ENCODE peak calls at places on chromosome 17, in eight cellular contexts. V, E, M, A, C, H, P and Y are unnamed samples.

GRCh38 chr17:8611671-8612298 is 18.7 kb downstream of the MYH10 start:
- DNase-seq in C (no peak), P (no peak), A (no peak), E (no peak), H (no peak), M (no peak), V (no peak), Y (no peak)

GRCh38 chr17:55728833-55729232 is 6.2 kb upstream of the TMEM100 start:
- DNase-seq in A (no peak), V (no peak), H (no peak), C (no peak), P (no peak), E (no peak), M (no peak), Y (no peak)

GRCh38 chr17:32261521-32261792 is 4.2 kb upstream of the RHBDL3 start:
- DNase-seq in E (no peak), H (no peak), V (no peak), A (peak; percentile 6), M (no peak), P (no peak), C (no peak), Y (no peak)

GRCh38 chr17:46736100-46736499 is 82.4 kb downstream of the WNT3 start:
- DNase-seq in H (no peak), C (no peak), V (no peak), P (no peak), M (no peak), E (no peak), A (no peak), Y (no peak)

GRCh38 chr17:65177901-65178300 is 40.7 kb downstream of the RGS9 start:
- DNase-seq in M (no peak), E (no peak), A (no peak), C (no peak), H (no peak), P (no peak), V (no peak), Y (no peak)

GRCh38 chr17:80649672-80650338 is 105.2 kb downstream of the RPTOR start:
- DNase-seq in P (peak; percentile 63), H (peak; percentile 69), E (no peak), A (peak; percentile 63), M (peak; percentile 47), V (no peak), C (no peak), Y (no peak)

GRCh38 chr17:19417611-19418010 is 6.6 kb downstream of the RNF112 start:
- DNase-seq in M (no peak), V (no peak), P (no peak), E (no peak), C (no peak), H (no peak), A (no peak), Y (no peak)

GRCh38 chr17:75998327-75998795 is 2.3 kb upstream of the CDK3 start:
- DNase-seq in P (no peak), H (no peak), A (no peak), V (no peak), C (peak; percentile 63), E (no peak), M (no peak), Y (no peak)

GRCh38 chr17:46154151-46154816 is 38.9 kb downstream of the KANSL1 start:
- DNase-seq in A (no peak), C (no peak), E (peak; percentile 14), P (no peak), H (peak; percentile 32), V (no peak), M (no peak), Y (no peak)

GRCh38 chr17:19460695-19461094 is 49.7 kb downstream of the RNF112 start:
- DNase-seq in E (no peak), V (no peak), H (no peak), M (no peak), C (no peak), A (no peak), P (no peak), Y (no peak)

GRCh38 chr17:68544111-68544510 is 31.9 kb downstream of the PRKAR1A start:
- DNase-seq in P (no peak), A (no peak), H (no peak), C (no peak), E (no peak), V (no peak), M (no peak), Y (no peak)

GRCh38 chr17:67491009-67491677 is 114.1 kb downstream of the PITPNC1 start:
- DNase-seq in A (peak; percentile 87), E (no peak), M (peak; percentile 63), P (peak; percentile 87), H (no peak), V (peak; percentile 99), C (peak; percentile 85), Y (no peak)

DNA sequence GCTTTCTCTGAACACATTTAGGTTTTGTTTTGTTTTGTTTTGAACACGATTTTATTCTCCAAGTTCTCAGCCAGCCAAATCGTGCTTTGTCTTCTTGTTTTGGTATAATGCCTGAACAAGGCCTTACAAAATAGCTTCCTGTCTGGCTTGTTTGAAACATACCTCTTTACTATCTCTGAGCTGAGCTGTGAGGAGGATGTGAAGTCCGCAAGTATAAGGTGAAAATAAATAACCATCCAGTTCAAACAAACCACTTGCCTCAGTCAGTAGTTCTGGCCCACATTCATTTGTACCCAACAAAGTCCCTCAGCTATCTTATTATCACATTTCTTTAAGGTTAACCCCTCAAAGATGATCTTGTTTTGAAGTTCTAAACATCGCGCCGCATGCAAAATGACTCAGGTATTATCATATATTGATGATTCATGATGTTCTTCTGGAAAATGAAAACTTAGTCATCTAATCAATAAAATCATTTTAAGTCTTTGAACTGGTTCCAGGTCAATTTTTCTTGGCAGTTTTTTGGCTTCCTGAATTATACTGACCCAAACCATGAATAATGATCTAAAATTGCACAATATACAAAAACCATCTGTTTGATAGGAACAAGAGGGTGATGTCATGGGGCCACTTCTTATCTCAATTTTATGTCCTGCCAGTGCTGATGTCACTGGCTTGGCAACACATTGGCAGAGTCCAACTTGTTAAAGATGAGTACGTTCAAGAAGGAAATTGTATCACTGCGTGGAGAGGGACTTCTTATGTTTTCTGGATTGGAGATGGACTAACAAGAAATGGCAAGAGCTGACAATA is 694.3 kb downstream of the KCNJ2 start:
- DNase-seq in V (no peak), E (no peak), A (no peak), P (peak; percentile 84), M (no peak), H (no peak), C (no peak), Y (no peak)
- H3K9me3 ChIP-seq in V (no peaks in the 10 kb centered on the region), E (no peaks in the 10 kb centered on the region), A (no peaks in the 10 kb centered on the region), P (no peaks in the 10 kb centered on the region), M (no peaks in the 10 kb centered on the region), H (no peaks in the 10 kb centered on the region), C (no peaks in the 10 kb centered on the region), Y (no peaks in the 10 kb centered on the region)

DNA sequence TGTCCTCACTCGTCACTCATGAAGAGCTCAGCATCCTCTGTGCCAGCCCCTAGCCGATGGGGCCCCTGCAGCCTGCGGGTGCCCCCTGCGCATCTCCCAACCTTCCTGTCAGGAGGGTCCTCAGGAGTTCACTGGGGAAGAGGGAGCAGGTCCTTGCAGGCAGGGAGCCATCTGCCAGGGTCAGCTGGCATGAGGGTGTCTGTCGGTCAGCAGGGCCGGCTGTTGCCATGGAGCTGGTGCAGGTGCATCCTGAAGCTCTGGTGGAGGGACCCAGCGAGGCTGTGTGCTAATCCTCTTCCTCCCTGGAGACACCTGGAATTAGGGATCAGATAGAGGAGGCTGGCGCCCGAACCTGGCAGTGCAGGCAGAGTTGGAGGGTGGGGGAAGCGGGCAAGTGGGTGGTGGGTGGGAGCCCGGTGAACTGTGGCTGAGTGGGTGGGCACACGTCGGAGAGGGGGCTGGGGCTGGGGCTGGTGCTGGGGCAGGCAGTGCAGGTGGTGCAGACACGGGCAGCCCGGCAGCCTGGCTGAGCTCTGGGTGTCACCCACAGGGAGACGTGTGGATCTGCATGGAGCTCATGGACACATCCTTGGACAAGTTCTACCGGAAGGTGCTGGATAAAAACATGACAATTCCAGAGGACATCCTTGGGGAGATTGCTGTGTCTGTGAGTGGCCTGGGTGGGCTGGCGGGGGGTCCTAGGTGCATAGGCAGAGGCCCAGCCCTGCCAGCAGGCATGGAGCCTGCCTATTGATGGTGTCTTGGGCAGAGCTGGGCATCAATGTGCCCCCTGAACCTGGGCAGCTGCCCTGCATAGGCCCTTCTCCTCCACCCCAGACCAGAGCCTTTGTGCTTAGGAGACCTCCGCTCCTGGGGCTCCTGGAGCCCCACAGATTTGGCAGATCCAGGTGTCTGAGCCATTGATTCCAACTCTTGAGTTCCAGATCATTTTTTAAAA is 17.4 kb downstream of the MAP2K3 start:
- DNase-seq in H (no peak), M (no peak), E (no peak), V (peak; percentile 21), C (peak; percentile 54), A (peak; percentile 45), P (no peak), Y (no peak)
- H3K9me3 ChIP-seq in H (no peaks in the 10 kb centered on the region), M (no peaks in the 10 kb centered on the region), E (no peaks in the 10 kb centered on the region), V (no peaks in the 10 kb centered on the region), C (peaks cover 3% of the 10 kb centered on the region), A (no peaks in the 10 kb centered on the region), P (no peaks in the 10 kb centered on the region), Y (no peaks in the 10 kb centered on the region)

GRCh38 chr17:27158390-27158789 is 135.5 kb upstream of the WSB1 start:
- DNase-seq in E (no peak), V (no peak), H (no peak), C (peak; percentile 29), P (no peak), M (no peak), A (peak; percentile 20), Y (no peak)
- H3K9me3 ChIP-seq in E (no peaks in the 10 kb centered on the region), V (no peaks in the 10 kb centered on the region), H (no peaks in the 10 kb centered on the region), C (no peaks in the 10 kb centered on the region), P (no peaks in the 10 kb centered on the region), M (no peaks in the 10 kb centered on the region), A (no peaks in the 10 kb centered on the region), Y (no peaks in the 10 kb centered on the region)

GRCh38 chr17:44637066-44637465 is 19.2 kb upstream of the MEIOC start:
- DNase-seq in E (no peak), H (no peak), V (no peak), C (no peak), M (no peak), A (no peak), P (no peak), Y (no peak)

GRCh38 chr17:44633998-44634397 is 22.3 kb upstream of the MEIOC start:
- DNase-seq in A (no peak), V (no peak), E (no peak), P (no peak), M (no peak), C (no peak), H (no peak), Y (no peak)

GRCh38 chr17:44630703-44631102 is 25.6 kb upstream of the MEIOC start:
- DNase-seq in P (no peak), V (no peak), A (no peak), H (no peak), C (no peak), E (no peak), M (no peak), Y (no peak)

GRCh38 chr17:44636562-44636961 is 19.7 kb upstream of the MEIOC start:
- DNase-seq in C (no peak), P (peak; percentile 13), E (no peak), M (no peak), A (no peak), H (no peak), V (no peak), Y (no peak)
- H3K9me3 ChIP-seq in C (no peaks in the 10 kb centered on the region), P (no peaks in the 10 kb centered on the region), E (no peaks in the 10 kb centered on the region), M (no peaks in the 10 kb centered on the region), A (no peaks in the 10 kb centered on the region), H (no peaks in the 10 kb centered on the region), V (no peaks in the 10 kb centered on the region), Y (no peaks in the 10 kb centered on the region)

GRCh38 chr17:16352838-16353701 is at the start of gene CENPV:
- DNase-seq in E (peak; percentile 67), A (peak; percentile 66), C (peak; percentile 70), M (peak; percentile 40), V (peak; percentile 62), P (peak; percentile 41), H (peak; percentile 70), Y (peak; percentile 60)
- H3K9me3 ChIP-seq in E (no peaks in the 10 kb centered on the region), A (no peaks in the 10 kb centered on the region), C (no peaks in the 10 kb centered on the region), M (no peaks in the 10 kb centered on the region), V (no peaks in the 10 kb centered on the region), P (no peaks in the 10 kb centered on the region), H (no peaks in the 10 kb centered on the region), Y (no peaks in the 10 kb centered on the region)